ENCODE peak calls at places on chromosome 11, in six cellular contexts. W is IMR-90, B is mesenchymal stem cell, H is mesendoderm, A is H1, I is trophoblast cell. S is an unnamed sample.

GRCh38 chr11:61413496-61413895 is 16.3 kb downstream of the CPSF7 start:
- DNase-seq in B (no peak), W (peak), H (no peak), I (no peak), A (no peak), S (no peak)

GRCh38 chr11:65814131-65814959 is 19.4 kb upstream of the SNX32 start:
- DNase-seq in I (peak), W (peak), A (no peak), B (no peak), H (no peak), S (no peak)

GRCh38 chr11:134124660-134125451 is 56.0 kb downstream of the JAM3 start:
- DNase-seq in B (peak), H (peak), W (peak), A (peak), I (no peak), S (peak)

GRCh38 chr11:114171257-114172054 is 111.9 kb downstream of the ZBTB16 start:
- DNase-seq in A (no peak), H (no peak), B (peak), W (no peak), I (no peak), S (no peak)

GRCh38 chr11:42013656-42014201 is 554.3 kb upstream of the LRRC4C start:
- DNase-seq in A (no peak), I (no peak), W (no peak), H (no peak), B (no peak), S (no peak)

GRCh38 chr11:59560290-59560701 is 49.0 kb downstream of the OR4D9 start:
- DNase-seq in I (peak), W (peak), H (peak), B (peak), A (peak), S (peak)

GRCh38 chr11:69518081-69518950 is 36.9 kb downstream of the LINC01488 start:
- DNase-seq in W (peak), I (no peak), H (no peak), B (no peak), A (no peak), S (no peak)

GRCh38 chr11:109583996-109584395 is 162.0 kb downstream of the C11orf87 start:
- DNase-seq in I (no peak), H (no peak), W (no peak), B (no peak), A (no peak), S (no peak)

GRCh38 chr11:110345756-110346155 is 49.3 kb upstream of the RDX start:
- DNase-seq in W (no peak), I (no peak), A (no peak), H (no peak), B (no peak), S (no peak)

GRCh38 chr11:3849297-3849874 is 6.1 kb upstream of the STIM1 start:
- DNase-seq in W (peak), H (peak), B (peak), A (no peak), I (peak), S (peak)

GRCh38 chr11:117535870-117536411 is 208.3 kb downstream of the CEP164 start:
- DNase-seq in B (no peak), W (no peak), H (no peak), A (no peak), I (no peak), S (no peak)

GRCh38 chr11:34149786-34150185 is 44.4 kb downstream of the NAT10 start:
- DNase-seq in B (peak), I (no peak), W (no peak), A (peak), H (peak), S (no peak)

GRCh38 chr11:17267576-17267975 is 9.0 kb upstream of the NUCB2 start:
- DNase-seq in I (peak), A (no peak), H (peak), B (peak), W (peak), S (no peak)

GRCh38 chr11:114063829-114064201 is 4.3 kb downstream of the ZBTB16 start:
- DNase-seq in H (no peak), W (no peak), I (no peak), B (no peak), A (no peak), S (no peak)

GRCh38 chr11:65424200-65425104 is 1.9 kb downstream of the NEAT1 start:
- DNase-seq in B (peak), A (no peak), W (peak), I (no peak), H (no peak), S (no peak)

GRCh38 chr11:125049393-125049792 is 13.7 kb upstream of the SLC37A2 start:
- DNase-seq in B (no peak), H (no peak), A (no peak), W (no peak), I (no peak), S (no peak)

GRCh38 chr11:96567193-96567592 is 177.4 kb downstream of the JRKL start:
- DNase-seq in I (no peak), W (no peak), A (no peak), B (peak), H (peak), S (no peak)

GRCh38 chr11:12245549-12245986 is 131.8 kb upstream of the PARVA start:
- DNase-seq in W (peak), B (no peak), A (no peak), H (no peak), I (no peak), S (no peak)

GRCh38 chr11:70526116-70527045 is 128.1 kb downstream of the CTTN start:
- DNase-seq in I (no peak), H (no peak), A (no peak), B (no peak), W (no peak), S (no peak)

GRCh38 chr11:100922116-100922515 is 207.5 kb downstream of the PGR start:
- DNase-seq in W (no peak), I (no peak), A (no peak), H (no peak), B (no peak), S (no peak)

GRCh38 chr11:69918938-69919650 is 99.9 kb upstream of the FGF3 start:
- DNase-seq in W (peak), B (peak), A (peak), H (peak), I (peak), S (peak)

GRCh38 chr11:1375955-1376258 is 13.8 kb upstream of the BRSK2 start:
- DNase-seq in B (no peak), I (no peak), A (no peak), H (no peak), W (no peak), S (no peak)

GRCh38 chr11:112656772-112657428 is 304.3 kb upstream of the NCAM1 start:
- DNase-seq in H (no peak), A (no peak), I (peak), B (no peak), W (peak), S (no peak)

GRCh38 chr11:27012254-27012921 is 18.5 kb downstream of the FIBIN start:
- DNase-seq in I (no peak), B (peak), A (no peak), W (peak), H (peak), S (peak)
- H3K9ac ChIP-seq in I (no peak), B (no peak), A (no peak), W (peak), H (no peak), S (no peak)

DNA sequence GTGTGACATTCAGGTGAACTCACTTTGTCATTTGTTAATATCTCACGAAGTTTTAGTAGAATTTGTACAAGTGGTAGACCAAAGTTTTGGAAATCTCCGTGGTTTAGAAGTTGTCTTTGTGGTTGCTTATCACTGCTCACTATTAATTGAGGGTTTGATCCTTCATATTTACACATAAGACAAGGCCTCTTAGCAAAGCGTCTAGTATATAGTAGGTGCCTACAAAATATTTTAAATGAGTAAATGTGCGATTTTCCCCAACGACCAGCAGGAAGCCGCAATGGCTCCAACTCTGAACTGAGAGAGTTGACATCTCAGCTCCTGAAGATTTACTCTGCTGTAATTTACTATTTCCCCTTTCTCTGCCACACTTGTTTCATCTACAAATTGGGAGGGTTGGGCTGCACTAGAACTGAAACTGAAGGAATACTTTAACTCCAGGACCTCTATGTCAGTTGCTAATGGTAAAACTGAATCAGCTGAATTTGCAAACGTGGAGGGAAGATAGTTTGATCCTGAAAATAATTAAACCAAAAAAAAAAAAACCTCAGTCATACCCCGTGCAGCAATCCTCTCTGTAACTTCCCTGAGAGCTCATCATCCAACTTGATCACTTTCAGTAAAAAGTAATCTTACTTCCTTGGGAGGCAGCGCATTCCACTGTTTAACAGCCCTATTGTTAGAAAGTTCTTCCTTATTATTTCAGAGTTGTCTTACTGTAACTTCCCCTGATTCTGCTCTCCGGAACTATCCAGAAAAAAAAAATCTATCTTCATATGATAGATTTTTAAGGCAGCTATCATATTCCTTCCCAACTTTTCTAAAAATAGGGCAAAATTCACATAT is 1.3 kb upstream of the SBF2 start:
- DNase-seq in W (no peak), I (no peak), H (no peak), A (no peak), B (peak), S (no peak)
- H3K4me3 ChIP-seq in W (peak), I (no peak), H (no peak), A (peak), B (peak), S (no peak)

DNA sequence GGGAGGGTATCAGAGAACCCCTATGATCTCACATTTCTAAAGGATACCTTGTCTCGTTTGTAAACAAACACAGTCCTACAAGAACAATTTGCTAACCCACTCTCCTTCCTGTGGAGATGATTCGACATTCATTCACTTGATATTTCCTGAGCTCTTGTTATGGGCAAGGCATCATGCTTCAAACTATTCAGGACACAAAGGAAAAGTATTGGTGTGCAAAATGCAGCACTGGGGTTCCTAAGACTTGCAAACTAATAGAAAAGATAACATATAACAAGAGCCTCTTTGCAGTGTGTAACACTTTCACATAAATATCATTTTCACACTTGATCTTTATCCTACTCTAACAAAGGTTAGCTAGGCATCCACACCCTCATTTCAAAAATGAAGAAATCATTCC is 211.5 kb upstream of the BLID start:
- DNase-seq in W (no peak), I (no peak), H (no peak), B (no peak), A (no peak), S (no peak)
- H3K23ac ChIP-seq in W (no peak), I (no peak), H (no peak), B (no peak), A (no peak), S (no peak)

DNA sequence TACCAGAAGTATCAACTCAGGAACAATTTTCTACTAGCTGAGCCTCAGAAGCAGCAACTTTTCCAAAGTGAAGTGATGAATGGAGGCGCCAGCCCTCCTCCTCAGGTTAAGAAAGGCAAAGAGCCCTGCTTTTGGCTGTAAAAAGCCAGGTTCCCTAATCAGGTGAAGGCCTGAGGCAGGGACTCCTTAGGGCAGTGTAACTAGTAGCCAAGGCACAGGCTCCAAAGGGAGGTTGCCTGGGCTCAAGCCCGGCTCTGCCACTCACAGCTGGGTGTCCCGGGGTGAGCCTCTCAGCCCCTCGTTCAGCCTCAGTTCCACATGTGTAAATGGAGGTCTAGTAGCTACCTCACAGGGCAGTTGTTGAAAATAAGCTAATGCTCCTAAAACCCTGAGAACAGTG is 19.5 kb downstream of the TSKU start:
- DNase-seq in H (no peak), B (no peak), A (peak), W (no peak), I (no peak), S (no peak)
- H3K9ac ChIP-seq in H (no peak), B (peak), A (no peak), W (peak), I (no peak), S (no peak)

GRCh38 chr11:62925308-62925707 is 4.1 kb upstream of the CHRM1 start:
- DNase-seq in H (peak), W (no peak), B (no peak), I (peak), A (peak), S (no peak)

GRCh38 chr11:62925745-62926668 is 4.8 kb upstream of the CHRM1 start:
- DNase-seq in H (peak), A (peak), B (peak), I (no peak), W (no peak), S (no peak)

GRCh38 chr11:62923634-62924411 is 2.7 kb upstream of the CHRM1 start:
- DNase-seq in B (no peak), W (no peak), A (peak), H (peak), I (peak), S (no peak)

GRCh38 chr11:62928011-62928410 is 6.8 kb upstream of the CHRM1 start:
- DNase-seq in B (no peak), H (no peak), A (no peak), I (no peak), W (no peak), S (no peak)

GRCh38 chr11:62926669-62927455 is 5.7 kb upstream of the CHRM1 start:
- DNase-seq in H (no peak), W (no peak), B (no peak), I (no peak), A (no peak), S (no peak)
- H3K4me3 ChIP-seq in H (no peak), W (no peak), B (peak), I (no peak), A (peak), S (peak)

DNA sequence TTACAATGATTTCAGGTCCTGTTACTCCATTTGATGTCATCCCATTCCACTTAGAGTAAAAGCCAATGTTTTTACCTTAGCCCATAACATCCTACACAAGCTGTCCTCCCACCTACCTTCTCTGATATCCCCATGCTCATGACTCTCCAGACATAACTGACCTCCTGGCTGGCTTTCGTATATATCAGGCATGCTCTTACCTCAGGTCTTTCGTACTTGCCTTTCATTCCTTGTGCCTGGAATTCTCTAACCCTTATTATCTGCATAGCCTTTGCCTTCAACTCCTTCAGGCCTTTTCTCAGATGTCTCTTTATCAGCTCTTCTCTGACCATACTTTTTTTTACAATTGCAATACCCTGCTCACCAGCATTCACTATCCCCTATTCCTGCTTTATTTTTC is 10.3 kb upstream of the CYB5R2 start:
- DNase-seq in I (peak), W (no peak), B (no peak), A (no peak), H (no peak), S (no peak)
- H3K23ac ChIP-seq in I (no peak), W (no peak), B (no peak), A (no peak), H (no peak), S (no peak)